ENCODE peak calls at places on chromosomes 13 and 19, in eight cellular contexts. Z is CD8-positive, alpha-beta T cell; U is psoas muscle; C is CD4-positive, CD25-positive, alpha-beta regulatory T cell; X is adrenal gland; J is tibial artery; N is upper lobe of right lung; A is endodermal cell. R is an unnamed sample.

GRCh38 chr19:38252935-38253691 is 3.1 kb downstream of the PPP1R14A start:
- DNase-seq in Z (no peak), U (no peak), C (no peak), X (peak; percentile 33), J (peak; percentile 51), N (no peak), A (peak; percentile 68), R (no peak)

GRCh38 chr13:46124531-46124966 is 19.7 kb upstream of the CPB2 start:
- DNase-seq in Z (peak; percentile 12), U (no peak), C (peak; percentile 37), X (no peak), J (no peak), N (peak; percentile 67), A (no peak), R (no peak)

GRCh38 chr19:41612483-41612882 is 14.4 kb downstream of the CEACAM4 start:
- DNase-seq in Z (no peak), U (no peak), C (no peak), X (no peak), J (no peak), N (no peak), A (no peak), R (no peak)

GRCh38 chr13:49836516-49836915 is 44.0 kb upstream of the KPNA3 start:
- DNase-seq in Z (no peak), U (no peak), C (no peak), X (no peak), J (no peak), N (no peak), A (peak; percentile 74), R (no peak)

GRCh38 chr19:4512070-4512469 is 6.2 kb downstream of the PLIN4 start:
- DNase-seq in Z (no peak), U (no peak), C (no peak), X (no peak), J (no peak), N (no peak), A (no peak), R (no peak)

GRCh38 chr19:42480335-42481095 is 37.8 kb upstream of the CXCL17 start:
- DNase-seq in Z (no peak), U (no peak), C (peak; percentile 91), X (peak; percentile 50), J (no peak), N (no peak), A (peak; percentile 40), R (no peak)

GRCh38 chr19:40521276-40521675 is 54.5 kb downstream of the SPTBN4 start:
- DNase-seq in Z (no peak), U (no peak), C (peak; percentile 38), X (no peak), J (no peak), N (no peak), A (no peak), R (no peak)

GRCh38 chr13:32553720-32554119 is 15.1 kb upstream of the N4BP2L2 start:
- DNase-seq in Z (no peak), U (no peak), C (no peak), X (no peak), J (no peak), N (no peak), A (no peak), R (no peak)

GRCh38 chr19:21758296-21758695 is 9.1 kb downstream of the ZNF100 start:
- DNase-seq in Z (no peak), U (no peak), C (no peak), X (no peak), J (no peak), N (no peak), A (no peak), R (no peak)

GRCh38 chr19:33195711-33196347 is 1.7 kb downstream of the LRP3 start:
- DNase-seq in Z (no peak), U (no peak), C (no peak), X (no peak), J (no peak), N (no peak), A (no peak), R (no peak)
- H3K27ac ChIP-seq in Z (no peak overlapping the region), U (no peak overlapping the region), C (no peak overlapping the region), X (peak overlapping the region; percentile 80), J (peak overlapping the region; percentile 34), N (no peak overlapping the region), A (no peak overlapping the region), R (no peak overlapping the region)

GRCh38 chr13:41974262-41974900 is 13.5 kb upstream of the VWA8 start:
- DNase-seq in Z (no peak), U (no peak), C (no peak), X (no peak), J (no peak), N (no peak), A (no peak), R (no peak)
- H3K27ac ChIP-seq in Z (no peak overlapping the region), U (no peak overlapping the region), C (no peak overlapping the region), X (no peak overlapping the region), J (no peak overlapping the region), N (no peak overlapping the region), A (no peak overlapping the region), R (no peak overlapping the region)

DNA sequence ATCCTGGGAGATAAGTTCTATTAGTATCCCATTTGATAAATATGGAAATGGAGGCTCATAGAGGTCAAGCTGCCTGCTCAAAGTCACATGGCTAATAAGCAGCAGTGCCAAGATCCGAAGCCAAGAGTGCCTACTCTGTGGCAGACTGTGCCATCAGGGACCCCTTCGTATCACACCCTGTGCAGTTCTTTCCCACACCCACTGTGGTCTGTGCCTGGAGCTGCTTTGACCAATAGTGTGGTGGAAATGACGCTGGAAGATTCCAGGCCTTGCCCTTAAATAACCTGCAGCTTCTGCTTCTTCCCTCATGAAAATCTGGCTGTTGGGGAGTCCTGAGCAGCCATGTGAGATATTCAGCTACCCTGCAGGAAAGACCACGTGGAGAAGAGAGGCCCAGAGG is 10.1 kb downstream of the OPA3 start:
- DNase-seq in Z (no peak), U (no peak), C (no peak), X (no peak), J (no peak), N (no peak), A (no peak), R (no peak)
- H3K27ac ChIP-seq in Z (no peak overlapping the region), U (peak overlapping the region; percentile 63), C (no peak overlapping the region), X (no peak overlapping the region), J (no peak overlapping the region), N (no peak overlapping the region), A (no peak overlapping the region), R (no peak overlapping the region)

GRCh38 chr19:11887618-11888531 is at the start of gene ZNF69:
- DNase-seq in Z (peak; percentile 66), U (peak; percentile 88), C (peak; percentile 68), X (peak; percentile 89), J (peak; percentile 94), N (peak; percentile 93), A (peak; percentile 99), R (peak; percentile 79)

GRCh38 chr19:11881151-11881800 is 6.3 kb upstream of the ZNF69 start:
- DNase-seq in Z (peak; percentile 70), U (peak; percentile 16), C (peak; percentile 70), X (peak; percentile 66), J (peak; percentile 24), N (peak; percentile 63), A (peak; percentile 91), R (peak; percentile 20)

GRCh38 chr19:11890634-11891033 is 3.1 kb downstream of the ZNF69 start:
- DNase-seq in Z (no peak), U (no peak), C (no peak), X (no peak), J (no peak), N (no peak), A (no peak), R (no peak)

DNA sequence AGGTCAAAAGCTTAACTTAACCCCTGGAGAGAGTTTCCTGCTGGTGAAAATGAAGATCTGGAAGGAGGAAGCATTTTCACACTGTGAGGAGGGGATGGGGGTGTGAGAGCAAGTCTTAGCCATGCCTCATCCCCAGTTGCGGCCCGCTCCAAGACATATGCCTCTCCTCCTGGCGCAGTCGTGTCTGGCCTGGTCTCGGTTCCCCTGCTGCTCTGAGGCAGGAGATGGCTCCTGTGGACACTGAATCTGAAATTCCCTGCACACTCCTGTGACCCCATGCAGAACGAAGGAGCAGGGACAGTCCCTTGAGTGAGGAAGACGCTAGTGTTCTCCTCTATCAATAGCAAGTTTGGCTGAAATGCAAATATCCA is 350 bp upstream of the ZNF69 start:
- DNase-seq in Z (no peak), U (no peak), C (no peak), X (peak; percentile 11), J (no peak), N (no peak), A (no peak), R (no peak)
- H3K27ac ChIP-seq in Z (no peak overlapping the region), U (peak overlapping the region; percentile 80), C (no peak overlapping the region), X (peak overlapping the region; percentile 92), J (peak overlapping the region; percentile 93), N (peak overlapping the region; percentile 89), A (peak overlapping the region; percentile 98), R (peak overlapping the region; percentile 36)